ENCODE peak calls at places on chromosomes 6 and 20, in four cellular contexts. B is tibial nerve; O is CD4-positive, CD25-positive, alpha-beta regulatory T cell; P is aorta. Y is an unnamed sample.

GRCh38 chr20:59010995-59011873 is 4.2 kb upstream of the CTSZ start:
- DNase-seq in B (no peak), O (peak), P (peak), Y (no peak)

GRCh38 chr6:1584146-1584545 is 25.6 kb upstream of the FOXC1 start:
- DNase-seq in B (no peak), O (no peak), P (no peak), Y (no peak)

GRCh38 chr6:43814111-43814510 is 44.1 kb downstream of the VEGFA start:
- DNase-seq in B (no peak), O (no peak), P (no peak), Y (no peak)

GRCh38 chr20:59984551-59984950 is 26.3 kb downstream of the CDH26 start:
- DNase-seq in B (no peak), O (no peak), P (no peak), Y (no peak)

GRCh38 chr20:21137078-21137477 is 11.2 kb downstream of the KIZ start:
- DNase-seq in B (no peak), O (no peak), P (no peak), Y (no peak)

GRCh38 chr20:51393566-51393965 is 149.0 kb downstream of the NFATC2 start:
- DNase-seq in B (no peak), O (no peak), P (no peak), Y (no peak)

GRCh38 chr6:168016756-168017525 is 19.5 kb downstream of the KIF25 start:
- DNase-seq in B (no peak), O (no peak), P (no peak), Y (no peak)

GRCh38 chr6:2990179-2990931 is 9.3 kb upstream of the NQO2 start:
- DNase-seq in B (no peak), O (no peak), P (no peak), Y (no peak)

GRCh38 chr20:17557675-17558006 is 12.2 kb upstream of the DSTN start:
- DNase-seq in B (no peak), O (no peak), P (no peak), Y (no peak)

GRCh38 chr20:44765647-44766367 is 20.1 kb downstream of the KCNK15 start:
- DNase-seq in B (no peak), O (no peak), P (no peak), Y (no peak)

GRCh38 chr20:41750137-41750536 is 132.0 kb upstream of the CHD6 start:
- DNase-seq in B (no peak), O (no peak), P (no peak), Y (no peak)

GRCh38 chr20:24811020-24811419 is 138.0 kb upstream of the CST7 start:
- DNase-seq in B (no peak), O (no peak), P (no peak), Y (no peak)

GRCh38 chr6:25934181-25934580 is 3.7 kb upstream of the SLC17A2 start:
- DNase-seq in B (no peak), O (no peak), P (no peak), Y (no peak)

GRCh38 chr6:95545226-95545625 is 32.1 kb upstream of the MANEA start:
- DNase-seq in B (peak), O (no peak), P (no peak), Y (no peak)

GRCh38 chr6:168517742-168518347 is 76.9 kb downstream of the SMOC2 start:
- DNase-seq in B (no peak), O (no peak), P (no peak), Y (no peak)

GRCh38 chr6:84763397-84764331 is 734 bp downstream of the TBX18 start:
- DNase-seq in B (peak), O (peak), P (peak), Y (no peak)

GRCh38 chr20:61263084-61263695 is 11.1 kb downstream of the CDH4 start:
- DNase-seq in B (peak), O (peak), P (no peak), Y (peak)

GRCh38 chr6:52363222-52363867 is 1.4 kb downstream of the PAQR8 start:
- DNase-seq in B (no peak), O (no peak), P (no peak), Y (no peak)

GRCh38 chr20:61256819-61257218 is 4.8 kb downstream of the CDH4 start:
- DNase-seq in B (no peak), O (no peak), P (no peak), Y (peak)

GRCh38 chr6:154157082-154157481 is 118.0 kb downstream of the OPRM1 start:
- DNase-seq in B (no peak), O (peak), P (no peak), Y (no peak)

GRCh38 chr6:151352410-151353399 is 38.7 kb downstream of the ZBTB2 start:
- DNase-seq in B (no peak), O (no peak), P (no peak), Y (no peak)

GRCh38 chr6:165266236-165267025 is 43.0 kb downstream of the C6orf118 start:
- DNase-seq in B (no peak), O (no peak), P (no peak), Y (no peak)

GRCh38 chr20:43914697-43915208 is at the start of gene TOX2:
- DNase-seq in B (no peak), O (peak), P (peak), Y (no peak)

GRCh38 chr20:208937-209566 is 18.0 kb upstream of the DEFB129 start:
- DNase-seq in B (no peak), O (peak), P (no peak), Y (peak)

GRCh38 chr20:60209048-60209447 is 250.8 kb downstream of the CDH26 start:
- DNase-seq in B (no peak), O (no peak), P (no peak), Y (peak)

GRCh38 chr20:33667245-33668086 is 723 bp downstream of the ACTL10 start:
- DNase-seq in B (no peak), O (peak), P (peak), Y (no peak)

GRCh38 chr20:52427960-52428359 is 236.4 kb upstream of the ZFP64 start:
- DNase-seq in B (no peak), O (no peak), P (no peak), Y (no peak)

GRCh38 chr6:47292944-47293343 is 16.8 kb downstream of the TNFRSF21 start:
- DNase-seq in B (no peak), O (no peak), P (no peak), Y (no peak)

GRCh38 chr6:11592289-11592906 is 54.8 kb downstream of the TMEM170B start:
- DNase-seq in B (no peak), O (no peak), P (no peak), Y (no peak)

GRCh38 chr6:148291876-148292275 is 50.8 kb upstream of the SASH1 start:
- DNase-seq in B (no peak), O (no peak), P (no peak), Y (no peak)

GRCh38 chr6:25872804-25873203 is 1.2 kb downstream of the SLC17A3 start:
- DNase-seq in B (no peak), O (peak), P (no peak), Y (no peak)

GRCh38 chr6:21386744-21387143 is 206.8 kb upstream of the SOX4 start:
- DNase-seq in B (no peak), O (no peak), P (no peak), Y (no peak)

DNA sequence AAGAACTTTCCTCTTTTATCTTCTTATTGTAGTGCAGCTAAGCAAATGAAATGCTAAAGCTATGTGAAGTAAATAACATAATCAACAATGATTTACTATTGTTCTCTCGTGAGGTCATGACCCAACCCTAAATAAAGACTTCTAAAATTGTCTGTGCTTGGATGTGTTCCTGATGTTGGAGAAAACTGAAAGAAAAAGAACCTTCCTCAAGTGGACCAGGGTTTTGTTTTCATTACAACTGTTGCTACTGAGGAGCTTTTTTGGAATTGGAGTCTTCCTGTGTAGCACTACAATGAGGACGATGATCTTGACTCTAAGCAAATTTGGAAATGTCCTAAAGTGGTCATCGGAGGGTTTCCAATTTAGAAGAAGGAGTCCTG is 59.7 kb upstream of the SUPT3H start:
- DNase-seq in B (no peak), O (no peak), P (no peak), Y (no peak)
- H3K4me3 ChIP-seq in B (no peak), O (peak), P (no peak), Y (no peak)

GRCh38 chr6:14517536-14518105 is 400.0 kb downstream of the CD83 start:
- DNase-seq in B (no peak), O (no peak), P (no peak), Y (no peak)
- H3K4me3 ChIP-seq in B (no peak), O (no peak), P (no peak), Y (no peak)

DNA sequence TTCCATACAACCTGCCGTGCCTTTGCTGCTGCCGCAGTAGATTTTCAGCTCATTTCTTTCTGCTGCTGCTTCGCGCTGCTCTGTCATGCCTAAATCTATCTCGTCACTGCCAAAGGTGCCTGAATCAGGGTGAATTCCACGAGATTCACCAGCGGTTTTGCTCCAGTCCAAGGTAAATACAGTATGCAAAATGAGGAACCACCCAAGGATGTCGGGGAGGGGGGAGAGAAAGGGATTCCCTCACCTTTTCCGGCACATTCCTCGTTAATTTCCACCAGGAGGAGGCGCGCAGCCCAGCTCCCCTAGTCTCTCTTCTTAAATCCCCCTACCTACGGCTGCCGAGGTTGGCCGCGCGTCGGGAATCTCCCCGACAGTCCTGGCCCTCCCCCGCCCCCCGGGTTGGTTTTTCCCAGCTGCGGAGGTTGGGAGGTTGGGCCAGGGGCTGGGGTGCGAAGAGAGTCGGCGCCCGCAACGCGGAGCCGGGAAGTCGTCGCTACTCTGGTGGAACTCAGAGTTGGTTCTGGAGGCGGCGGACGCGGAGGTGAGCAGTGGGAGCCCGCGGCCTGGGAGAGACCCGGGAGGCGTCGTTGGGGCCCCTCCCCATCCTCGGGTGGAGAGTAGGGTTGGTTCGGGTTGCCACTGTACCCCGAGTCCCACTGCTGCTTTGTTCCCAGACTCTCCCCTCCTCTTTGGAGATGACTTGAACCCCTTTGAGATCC is at the start of gene TPBG:
- DNase-seq in B (peak), O (no peak), P (peak), Y (no peak)
- H3K4me3 ChIP-seq in B (peak), O (no peak), P (peak), Y (peak)

GRCh38 chr6:35485402-35485877 is 11.4 kb downstream of the TEAD3 start:
- DNase-seq in B (no peak), O (no peak), P (peak), Y (no peak)

GRCh38 chr6:35487653-35488516 is 9.0 kb downstream of the TEAD3 start:
- DNase-seq in B (no peak), O (no peak), P (no peak), Y (no peak)

GRCh38 chr6:35483892-35484645 is 12.8 kb downstream of the TEAD3 start:
- DNase-seq in B (no peak), O (no peak), P (no peak), Y (no peak)

GRCh38 chr6:35484921-35485392 is 11.9 kb downstream of the TEAD3 start:
- DNase-seq in B (no peak), O (no peak), P (peak), Y (no peak)

DNA sequence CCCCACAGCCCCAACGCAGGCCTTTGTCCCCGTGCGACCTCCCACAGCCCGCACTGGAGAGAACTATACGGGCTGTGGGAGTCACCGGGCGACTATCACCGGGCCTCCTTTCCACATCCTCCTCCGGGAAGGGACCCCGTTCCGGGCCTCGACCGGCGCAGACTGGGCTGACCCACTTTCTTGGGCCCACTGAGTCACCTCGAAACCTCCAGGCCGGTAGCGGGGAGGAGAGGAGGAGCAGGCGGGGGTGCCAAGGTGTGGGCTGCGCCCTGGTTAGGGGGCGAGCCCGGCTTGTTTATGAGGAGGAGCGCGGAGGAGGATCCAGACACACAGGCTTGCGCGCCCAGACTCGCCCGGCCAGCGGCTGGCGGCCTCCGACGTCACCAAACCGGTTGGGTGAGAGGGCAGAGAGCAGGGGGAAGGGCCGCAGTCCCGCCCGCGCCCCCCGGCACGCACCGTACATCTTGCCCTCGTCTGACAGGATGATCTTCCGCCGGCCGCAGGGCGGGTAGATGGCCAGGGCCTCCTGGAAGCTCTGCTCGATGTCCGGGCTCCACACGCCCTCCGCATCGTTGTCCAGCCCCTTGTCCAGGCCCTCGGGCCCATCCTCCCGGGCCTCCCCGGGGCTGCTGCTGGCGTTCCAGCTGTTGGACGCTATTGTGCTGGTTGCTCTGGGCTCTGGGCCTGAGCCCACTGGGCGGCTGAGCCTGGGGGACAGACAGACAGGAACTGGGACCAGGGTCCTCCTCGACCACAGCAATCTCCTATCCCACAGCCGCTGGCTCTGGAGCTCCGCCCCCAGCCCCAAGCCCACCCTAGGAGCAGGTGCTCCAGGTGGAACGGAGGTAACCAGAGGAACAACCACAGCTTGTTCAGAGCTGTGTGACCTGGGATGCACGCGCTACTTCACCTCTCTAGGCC is 10.6 kb downstream of the TEAD3 start:
- DNase-seq in B (no peak), O (no peak), P (peak), Y (no peak)
- H3K4me3 ChIP-seq in B (no peak), O (no peak), P (no peak), Y (no peak)

GRCh38 chr6:132961610-132962009 is 147.2 kb downstream of the RPS12 start:
- DNase-seq in B (no peak), O (peak), P (no peak), Y (no peak)

GRCh38 chr6:132964101-132964867 is 149.9 kb downstream of the RPS12 start:
- DNase-seq in B (no peak), O (no peak), P (no peak), Y (no peak)

GRCh38 chr6:132962936-132963579 is 148.7 kb downstream of the RPS12 start:
- DNase-seq in B (peak), O (peak), P (peak), Y (peak)

GRCh38 chr6:132967871-132968270 is 153.5 kb downstream of the RPS12 start:
- DNase-seq in B (no peak), O (no peak), P (no peak), Y (no peak)

GRCh38 chr6:132964868-132965382 is 150.6 kb downstream of the RPS12 start:
- DNase-seq in B (no peak), O (no peak), P (no peak), Y (no peak)
- H3K4me3 ChIP-seq in B (no peak), O (no peak), P (no peak), Y (no peak)

DNA sequence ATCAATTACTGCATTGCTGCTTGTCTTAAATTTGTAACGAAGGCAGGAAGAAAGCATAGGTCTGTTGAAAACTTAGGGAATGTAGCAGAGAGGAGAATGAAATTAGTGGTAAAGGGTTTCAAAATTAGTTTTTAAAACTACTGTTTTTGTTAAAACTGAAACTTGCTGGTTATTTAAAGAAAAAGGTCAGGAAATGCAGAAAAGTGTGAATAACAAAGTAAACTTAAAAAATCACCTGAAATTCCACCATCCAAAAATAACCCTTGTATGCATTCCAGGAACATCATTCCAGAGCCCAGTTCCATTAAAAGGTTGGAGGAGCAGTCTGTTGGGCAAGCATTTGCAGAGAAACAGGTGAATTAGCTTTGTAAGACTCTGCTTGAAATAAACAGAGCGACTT is 3.1 kb upstream of the MOXD1 start:
- DNase-seq in B (no peak), O (no peak), P (no peak), Y (no peak)
- H3K4me3 ChIP-seq in B (no peak), O (no peak), P (no peak), Y (no peak)

GRCh38 chr6:7073082-7073783 is 34.5 kb upstream of the RREB1 start:
- DNase-seq in B (no peak), O (no peak), P (no peak), Y (no peak)
- H3K4me3 ChIP-seq in B (no peak), O (peak), P (no peak), Y (no peak)

DNA sequence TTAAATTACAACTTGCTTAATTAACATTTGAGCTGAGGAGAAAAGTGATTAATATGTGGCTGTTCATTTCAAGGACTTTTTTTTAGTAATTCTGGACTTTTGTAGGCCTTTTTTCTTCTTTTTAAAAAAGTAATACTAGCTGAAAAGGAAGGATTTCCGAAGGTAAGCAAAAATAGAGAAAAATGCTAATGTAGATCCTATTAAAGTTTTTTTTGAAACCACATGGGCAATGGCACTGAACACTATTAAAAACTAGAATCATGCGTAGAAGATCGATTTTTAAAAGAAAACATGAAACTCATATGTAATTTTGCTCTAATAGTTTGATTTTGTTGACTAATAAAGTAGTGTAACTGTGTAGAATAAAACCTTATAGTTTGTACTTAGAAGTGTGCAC is 2.4 kb downstream of the BAG2 start:
- DNase-seq in B (no peak), O (no peak), P (no peak), Y (no peak)
- H3K4me3 ChIP-seq in B (no peak), O (peak), P (no peak), Y (no peak)

GRCh38 chr6:109121411-109121810 is 26.1 kb downstream of the CEP57L1 start:
- DNase-seq in B (no peak), O (no peak), P (no peak), Y (no peak)

GRCh38 chr6:109124219-109124618 is 28.9 kb downstream of the CEP57L1 start:
- DNase-seq in B (no peak), O (no peak), P (no peak), Y (no peak)

GRCh38 chr6:109118955-109119354 is 23.6 kb downstream of the CEP57L1 start:
- DNase-seq in B (no peak), O (no peak), P (no peak), Y (no peak)

GRCh38 chr6:109117346-109118035 is 22.2 kb downstream of the CEP57L1 start:
- DNase-seq in B (no peak), O (no peak), P (no peak), Y (no peak)

GRCh38 chr6:109118337-109118736 is 23.0 kb downstream of the CEP57L1 start:
- DNase-seq in B (no peak), O (no peak), P (no peak), Y (no peak)
- H3K4me3 ChIP-seq in B (no peak), O (no peak), P (no peak), Y (no peak)